ENCODE peak calls at places on chromosomes 1 and 21, in eight cellular contexts. U is fibroblast of lung, R is AG04450, X is prostate gland, S is nephron progenitor cell, Q is Calu3, T is GM13977, H is stomach. D is an unnamed sample.

GRCh38 chr1:160307455-160307854 is 22.5 kb upstream of the PEX19 start:
- DNase-seq in U (no peak), R (no peak), X (no peak), S (no peak), Q (no peak), T (no peak), H (no peak), D (no peak)

GRCh38 chr1:7538033-7538432 is 233.1 kb upstream of the VAMP3 start:
- DNase-seq in U (peak), R (no peak), X (no peak), S (no peak), Q (no peak), T (no peak), H (no peak), D (no peak)

GRCh38 chr1:226952121-226952441 is 12.0 kb downstream of the COQ8A start:
- DNase-seq in U (no peak), R (no peak), X (no peak), S (no peak), Q (no peak), T (no peak), H (no peak), D (no peak)

GRCh38 chr21:26887241-26887640 is 42.0 kb upstream of the ADAMTS1 start:
- DNase-seq in U (peak), R (no peak), X (peak), S (no peak), Q (no peak), T (no peak), H (no peak), D (no peak)

GRCh38 chr1:178531897-178532296 is 19.0 kb downstream of the TEX35 start:
- DNase-seq in U (no peak), R (no peak), X (no peak), S (no peak), Q (no peak), T (no peak), H (no peak), D (no peak)

GRCh38 chr1:112868191-112868590 is 87.8 kb downstream of the SLC16A1 start:
- DNase-seq in U (no peak), R (no peak), X (no peak), S (no peak), Q (no peak), T (no peak), H (no peak), D (no peak)

GRCh38 chr1:167658574-167659328 is 28.7 kb downstream of the RCSD1 start:
- DNase-seq in U (no peak), R (no peak), X (no peak), S (no peak), Q (no peak), T (no peak), H (no peak), D (no peak)

GRCh38 chr1:38022810-38023209 is 10.3 kb downstream of the UTP11 start:
- DNase-seq in U (no peak), R (no peak), X (no peak), S (no peak), Q (no peak), T (no peak), H (no peak), D (no peak)

GRCh38 chr1:234544094-234544579 is 65.2 kb upstream of the TARBP1 start:
- DNase-seq in U (peak), R (peak), X (peak), S (no peak), Q (peak), T (no peak), H (peak), D (no peak)

GRCh38 chr1:215476541-215476940 is 90.6 kb upstream of the KCTD3 start:
- DNase-seq in U (peak), R (peak), X (no peak), S (no peak), Q (no peak), T (no peak), H (no peak), D (no peak)

GRCh38 chr1:31007462-31007991 is 58.0 kb downstream of the PUM1 start:
- DNase-seq in U (peak), R (peak), X (peak), S (no peak), Q (no peak), T (no peak), H (no peak), D (no peak)

GRCh38 chr1:240878631-240879030 is 266.7 kb upstream of the GREM2 start:
- DNase-seq in U (no peak), R (no peak), X (no peak), S (no peak), Q (no peak), T (no peak), H (no peak), D (no peak)

GRCh38 chr1:185813401-185813979 is 79.3 kb downstream of the HMCN1 start:
- DNase-seq in U (peak), R (no peak), X (no peak), S (no peak), Q (peak), T (no peak), H (no peak), D (no peak)

GRCh38 chr1:1550591-1551432 is 10.4 kb upstream of the TMEM240 start:
- DNase-seq in U (no peak), R (no peak), X (no peak), S (no peak), Q (no peak), T (no peak), H (no peak), D (no peak)

GRCh38 chr1:241627453-241628329 is 12.5 kb downstream of the CHML start:
- DNase-seq in U (peak), R (peak), X (no peak), S (no peak), Q (peak), T (peak), H (no peak), D (peak)

GRCh38 chr1:175635092-175635491 is 108.3 kb downstream of the TNR start:
- DNase-seq in U (no peak), R (no peak), X (no peak), S (no peak), Q (no peak), T (no peak), H (peak), D (no peak)

GRCh38 chr1:202291961-202292712 is 49.6 kb downstream of the UBE2T start:
- DNase-seq in U (peak), R (peak), X (no peak), S (no peak), Q (peak), T (no peak), H (no peak), D (no peak)

GRCh38 chr1:6246497-6247295 is 2.7 kb downstream of the HES3 start:
- DNase-seq in U (peak), R (peak), X (peak), S (peak), Q (peak), T (peak), H (peak), D (peak)

GRCh38 chr1:6418668-6419396 is 887 bp downstream of the HES2 start:
- DNase-seq in U (no peak), R (no peak), X (no peak), S (no peak), Q (no peak), T (no peak), H (no peak), D (no peak)

GRCh38 chr1:57082711-57083439 is 117.1 kb upstream of the C8B start:
- DNase-seq in U (no peak), R (no peak), X (no peak), S (no peak), Q (no peak), T (no peak), H (no peak), D (no peak)

GRCh38 chr1:57079454-57080157 is 113.8 kb upstream of the C8B start:
- DNase-seq in U (no peak), R (no peak), X (no peak), S (no peak), Q (no peak), T (no peak), H (no peak), D (no peak)
- TF ChIP-seq CTCF in U (peak), R (peak), X (no peak), S (peak), Q (no peak), T (peak), H (no peak), D (peak)

GRCh38 chr1:13930151-13930550 is 230.2 kb downstream of the PRDM2 start:
- DNase-seq in U (no peak), R (no peak), X (no peak), S (peak), Q (no peak), T (peak), H (no peak), D (peak)
- TF ChIP-seq CTCF in U (no peak), R (no peak), X (no peak), S (no peak), Q (no peak), T (peak), H (no peak), D (peak)

DNA sequence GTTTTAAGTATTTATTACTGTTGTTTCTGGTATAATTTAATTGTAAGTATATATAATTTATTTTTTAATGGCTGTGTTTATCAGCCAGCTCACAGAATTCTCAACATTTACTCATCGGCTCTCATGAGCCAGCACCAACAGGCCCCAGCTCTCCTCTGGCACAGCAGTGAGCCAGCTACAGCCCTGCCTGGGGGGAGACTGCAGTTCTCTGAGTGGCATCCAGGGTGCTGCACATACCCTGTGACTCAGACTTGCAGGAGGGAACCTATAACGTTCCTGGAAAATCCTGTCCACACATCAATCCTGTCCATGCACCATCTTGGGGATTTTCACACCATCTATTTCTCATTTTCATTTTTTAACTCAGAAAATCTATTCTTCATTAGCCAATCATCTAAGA is 36.5 kb downstream of the FHAD1 start:
- DNase-seq in U (peak), R (no peak), X (peak), S (no peak), Q (no peak), T (no peak), H (no peak), D (no peak)
- TF ChIP-seq CTCF in U (no peak), R (peak), X (no peak), S (no peak), Q (no peak), T (no peak), H (no peak), D (no peak)

DNA sequence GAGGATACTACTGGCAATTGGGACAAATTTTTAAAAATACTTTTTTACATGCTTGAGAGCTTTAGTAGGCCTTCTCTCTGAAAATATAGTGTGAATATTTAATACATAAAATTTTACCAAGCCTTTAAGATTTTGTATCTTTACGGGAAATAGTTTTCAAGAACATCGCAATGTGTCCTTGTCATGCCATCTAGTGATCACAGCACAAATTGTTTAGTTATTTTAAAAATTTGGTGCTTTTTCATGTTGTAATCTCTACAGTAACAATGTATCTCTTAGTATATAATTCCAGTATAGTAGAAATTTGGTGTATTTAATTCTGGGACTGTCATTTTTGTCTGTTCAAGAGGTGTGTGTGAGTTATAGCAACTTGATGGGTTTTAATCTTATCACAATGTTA is 6.7 kb downstream of the CDC7 start:
- DNase-seq in U (no peak), R (no peak), X (no peak), S (no peak), Q (no peak), T (no peak), H (no peak), D (no peak)
- TF ChIP-seq CTCF in U (peak), R (no peak), X (no peak), S (no peak), Q (no peak), T (no peak), H (no peak), D (no peak)

GRCh38 chr1:151790071-151790939 is at the start of gene TDRKH:
- DNase-seq in U (peak), R (peak), X (peak), S (peak), Q (peak), T (peak), H (peak), D (peak)
- TF ChIP-seq CTCF in U (no peak), R (peak), X (no peak), S (no peak), Q (peak), T (peak), H (peak), D (peak)